ENCODE peak calls at places on chromosomes 16 and 17, in six cellular contexts. J is mucosa of descending colon, V is tibial artery, E is H9, S is mesothelial cell of epicardium, O is AG09319. C is an unnamed sample.

GRCh38 chr17:78322327-78322857 is 37.5 kb downstream of the SOCS3 start:
- DNase-seq in J (no peak), S (no peak), E (no peak), V (no peak), O (no peak), C (no peak)

GRCh38 chr16:14301150-14302030 is 230.3 kb downstream of the MRTFB start:
- DNase-seq in J (peak; percentile 33), S (no peak), O (no peak), E (peak; percentile 32), V (peak; percentile 48), C (no peak)

GRCh38 chr16:4179020-4179419 is 62.8 kb upstream of the ADCY9 start:
- DNase-seq in V (peak; percentile 37), S (no peak), J (no peak), O (no peak), E (no peak), C (no peak)

GRCh38 chr16:30902070-30902972 is 5.9 kb downstream of the CTF1 start:
- DNase-seq in O (no peak), E (peak; percentile 67), V (peak; percentile 39), J (peak; percentile 70), S (peak; percentile 75), C (peak; percentile 28)

GRCh38 chr17:67500261-67500660 is 123.2 kb downstream of the PITPNC1 start:
- DNase-seq in S (no peak), O (no peak), J (no peak), V (no peak), E (no peak), C (no peak)

GRCh38 chr17:68803122-68803615 is 152.0 kb downstream of the ABCA8 start:
- DNase-seq in O (no peak), J (no peak), V (no peak), S (no peak), E (no peak), C (no peak)

GRCh38 chr16:84925092-84925772 is 86.1 kb downstream of the ZDHHC7 start:
- DNase-seq in S (peak; percentile 51), O (no peak), E (peak; percentile 69), V (no peak), J (peak; percentile 83), C (no peak)

GRCh38 chr17:21289175-21289901 is 4.8 kb downstream of the MAP2K3 start:
- DNase-seq in O (no peak), S (no peak), V (no peak), E (no peak), J (no peak), C (no peak)

GRCh38 chr17:46726106-46726670 is 92.3 kb downstream of the WNT3 start:
- DNase-seq in V (no peak), E (no peak), J (no peak), O (no peak), S (no peak), C (no peak)

GRCh38 chr16:50136399-50136798 is 16.7 kb upstream of the TENT4B start:
- DNase-seq in J (no peak), O (no peak), E (no peak), V (no peak), S (no peak), C (no peak)
- TF ChIP-seq CTCF in J (no peak), O (no peak), E (peak; percentile 48), V (no peak), S (no peak), C (no peak)

GRCh38 chr17:52828621-52829020 is 670.1 kb upstream of the CA10 start:
- DNase-seq in E (no peak), J (no peak), O (no peak), V (no peak), S (no peak), C (no peak)

GRCh38 chr17:52827526-52827925 is 669.0 kb upstream of the CA10 start:
- DNase-seq in E (no peak), S (no peak), J (peak; percentile 54), O (no peak), V (no peak), C (no peak)

GRCh38 chr17:52823155-52823554 is 664.6 kb upstream of the CA10 start:
- DNase-seq in E (no peak), O (no peak), J (no peak), V (no peak), S (no peak), C (no peak)

GRCh38 chr17:52824542-52824941 is 666.0 kb upstream of the CA10 start:
- DNase-seq in J (peak; percentile 89), O (no peak), V (no peak), S (no peak), E (no peak), C (no peak)
- TF ChIP-seq CTCF in J (no peak), O (no peak), V (no peak), S (no peak), E (no peak), C (no peak)

DNA sequence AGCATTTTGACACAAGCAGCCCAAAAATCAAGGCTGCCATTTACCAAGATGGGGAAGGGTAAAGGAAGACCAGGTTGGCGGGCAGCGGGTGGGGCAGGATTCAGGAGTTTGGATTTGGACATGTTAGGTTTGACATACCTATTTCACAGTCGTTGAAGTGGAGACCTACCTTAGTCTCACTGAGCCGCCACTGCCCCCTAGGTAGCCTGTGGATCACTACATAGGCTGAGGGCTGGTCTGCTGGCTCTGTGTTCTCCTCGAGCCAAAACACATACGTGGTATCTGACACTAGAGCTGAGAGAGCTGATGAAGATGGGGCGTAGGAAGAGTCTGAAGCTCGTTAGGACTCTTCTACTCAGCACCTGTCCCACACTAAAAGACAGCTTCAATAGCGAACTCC is 115.1 kb downstream of the HIC1 start:
- DNase-seq in E (peak; percentile 67), V (no peak), S (no peak), J (peak; percentile 55), O (no peak), C (no peak)
- TF ChIP-seq CTCF in E (peak; percentile 73), V (no peak), S (no peak), J (no peak), O (no peak), C (peak; percentile 25)

GRCh38 chr16:71645450-71645849 is 19.5 kb downstream of the MARVELD3 start:
- DNase-seq in E (no peak), S (no peak), O (no peak), V (no peak), J (peak; percentile 51), C (peak; percentile 25)

GRCh38 chr16:71647391-71647790 is 21.4 kb downstream of the MARVELD3 start:
- DNase-seq in E (no peak), S (no peak), O (no peak), V (no peak), J (no peak), C (no peak)

GRCh38 chr16:71648162-71648561 is 22.2 kb downstream of the MARVELD3 start:
- DNase-seq in O (no peak), E (no peak), V (no peak), S (no peak), J (no peak), C (no peak)

GRCh38 chr16:71648921-71649320 is 22.9 kb downstream of the MARVELD3 start:
- DNase-seq in V (no peak), S (no peak), O (no peak), J (no peak), E (no peak), C (no peak)
- TF ChIP-seq CTCF in V (no peak), S (no peak), O (peak; percentile 21), J (no peak), E (peak; percentile 66), C (peak; percentile 55)

GRCh38 chr17:7252176-7253043 is at the start of gene ELP5:
- DNase-seq in E (peak; percentile 98), V (peak; percentile 94), J (peak; percentile 96), S (peak; percentile 91), O (peak; percentile 84), C (peak; percentile 96)
- TF ChIP-seq CTCF in E (no peak), V (no peak), J (peak; percentile 45), S (no peak), O (peak; percentile 19), C (peak; percentile 4)